ENCODE peak calls at places on chromosome 17, in eight cellular contexts. One of them, this sample, is unnamed.

GRCh38 chr17:35171834-35172233 is 22.4 kb downstream of the SLC35G3 start:
- DNase-seq in cardiac fibroblast: peak; percentile 43
- DNase-seq in sigmoid colon: no peak
- DNase-seq in astrocyte of the cerebellum: no peak
- DNase-seq in PC-9: no peak
- DNase-seq in GM20000: no peak
- DNase-seq in AG09309: no peak
- DNase-seq in nephron progenitor cell: no peak
- DNase-seq in this sample: no peak

GRCh38 chr17:61837175-61838051 is 25.9 kb downstream of the BRIP1 start:
- DNase-seq in cardiac fibroblast: peak; percentile 87
- DNase-seq in sigmoid colon: no peak
- DNase-seq in astrocyte of the cerebellum: peak; percentile 71
- DNase-seq in PC-9: peak; percentile 48
- DNase-seq in GM20000: peak; percentile 32
- DNase-seq in AG09309: peak; percentile 33
- DNase-seq in nephron progenitor cell: peak; percentile 51
- DNase-seq in this sample: peak; percentile 15

GRCh38 chr17:7929158-7930029 is at the start of gene KCNAB3:
- DNase-seq in cardiac fibroblast: peak; percentile 69
- DNase-seq in sigmoid colon: peak; percentile 79
- DNase-seq in astrocyte of the cerebellum: peak; percentile 33
- DNase-seq in PC-9: no peak
- DNase-seq in GM20000: peak; percentile 89
- DNase-seq in AG09309: no peak
- DNase-seq in nephron progenitor cell: peak; percentile 86
- DNase-seq in this sample: no peak

GRCh38 chr17:44757045-44757917 is 1.5 kb upstream of the ADAM11 start:
- DNase-seq in cardiac fibroblast: no peak
- DNase-seq in sigmoid colon: no peak
- DNase-seq in astrocyte of the cerebellum: no peak
- DNase-seq in PC-9: no peak
- DNase-seq in GM20000: no peak
- DNase-seq in AG09309: no peak
- DNase-seq in nephron progenitor cell: no peak
- DNase-seq in this sample: no peak

GRCh38 chr17:20228860-20229259 is 219.7 kb downstream of the SPECC1 start:
- DNase-seq in cardiac fibroblast: peak; percentile 13
- DNase-seq in sigmoid colon: no peak
- DNase-seq in astrocyte of the cerebellum: no peak
- DNase-seq in PC-9: no peak
- DNase-seq in GM20000: no peak
- DNase-seq in AG09309: no peak
- DNase-seq in nephron progenitor cell: no peak
- DNase-seq in this sample: no peak

GRCh38 chr17:489758-490329 is 137.2 kb upstream of the RPH3AL start:
- DNase-seq in cardiac fibroblast: peak; percentile 32
- DNase-seq in sigmoid colon: peak; percentile 74
- DNase-seq in astrocyte of the cerebellum: no peak
- DNase-seq in PC-9: peak; percentile 16
- DNase-seq in GM20000: peak; percentile 65
- DNase-seq in AG09309: no peak
- DNase-seq in nephron progenitor cell: peak; percentile 47
- DNase-seq in this sample: peak; percentile 16

GRCh38 chr17:40582328-40582901 is 17.1 kb upstream of the CCR7 start:
- DNase-seq in cardiac fibroblast: no peak
- DNase-seq in sigmoid colon: no peak
- DNase-seq in astrocyte of the cerebellum: no peak
- DNase-seq in PC-9: peak; percentile 43
- DNase-seq in GM20000: peak; percentile 56
- DNase-seq in AG09309: no peak
- DNase-seq in nephron progenitor cell: no peak
- DNase-seq in this sample: no peak

GRCh38 chr17:48624544-48625501 is 1.3 kb downstream of the HOXB9 start:
- DNase-seq in cardiac fibroblast: no peak
- DNase-seq in sigmoid colon: no peak
- DNase-seq in astrocyte of the cerebellum: no peak
- DNase-seq in PC-9: no peak
- DNase-seq in GM20000: no peak
- DNase-seq in AG09309: no peak
- DNase-seq in nephron progenitor cell: no peak
- DNase-seq in this sample: no peak

GRCh38 chr17:61753696-61754095 is 109.6 kb downstream of the BRIP1 start:
- DNase-seq in cardiac fibroblast: no peak
- DNase-seq in sigmoid colon: no peak
- DNase-seq in astrocyte of the cerebellum: no peak
- DNase-seq in PC-9: no peak
- DNase-seq in GM20000: no peak
- DNase-seq in AG09309: no peak
- DNase-seq in nephron progenitor cell: no peak
- DNase-seq in this sample: no peak

GRCh38 chr17:49067163-49067562 is 65.4 kb upstream of the B4GALNT2 start:
- DNase-seq in cardiac fibroblast: no peak
- DNase-seq in sigmoid colon: no peak
- DNase-seq in astrocyte of the cerebellum: no peak
- DNase-seq in PC-9: no peak
- DNase-seq in GM20000: no peak
- DNase-seq in AG09309: no peak
- DNase-seq in nephron progenitor cell: no peak
- DNase-seq in this sample: no peak

GRCh38 chr17:79870540-79870939 is 31.3 kb upstream of the CBX4 start:
- DNase-seq in cardiac fibroblast: no peak
- DNase-seq in sigmoid colon: no peak
- DNase-seq in astrocyte of the cerebellum: no peak
- DNase-seq in PC-9: no peak
- DNase-seq in GM20000: no peak
- DNase-seq in AG09309: no peak
- DNase-seq in nephron progenitor cell: no peak
- DNase-seq in this sample: no peak

GRCh38 chr17:52170963-52171572 is 12.6 kb upstream of the CA10 start:
- DNase-seq in cardiac fibroblast: peak; percentile 5
- DNase-seq in sigmoid colon: no peak
- DNase-seq in astrocyte of the cerebellum: no peak
- DNase-seq in PC-9: peak; percentile 9
- DNase-seq in GM20000: no peak
- DNase-seq in AG09309: no peak
- DNase-seq in nephron progenitor cell: peak; percentile 50
- DNase-seq in this sample: peak; percentile 19

GRCh38 chr17:37725601-37726146 is 19.2 kb downstream of the HNF1B start:
- DNase-seq in cardiac fibroblast: no peak
- DNase-seq in sigmoid colon: no peak
- DNase-seq in astrocyte of the cerebellum: no peak
- DNase-seq in PC-9: no peak
- DNase-seq in GM20000: no peak
- DNase-seq in AG09309: no peak
- DNase-seq in nephron progenitor cell: no peak
- DNase-seq in this sample: no peak

GRCh38 chr17:29789186-29790170 is 140.6 kb downstream of the SSH2 start:
- DNase-seq in cardiac fibroblast: no peak
- DNase-seq in sigmoid colon: no peak
- DNase-seq in astrocyte of the cerebellum: no peak
- DNase-seq in PC-9: no peak
- DNase-seq in GM20000: no peak
- DNase-seq in AG09309: no peak
- DNase-seq in nephron progenitor cell: no peak
- DNase-seq in this sample: no peak

GRCh38 chr17:42655528-42655927 is 3.6 kb upstream of the TUBG2 start:
- DNase-seq in cardiac fibroblast: peak; percentile 19
- DNase-seq in sigmoid colon: no peak
- DNase-seq in astrocyte of the cerebellum: peak; percentile 84
- DNase-seq in PC-9: no peak
- DNase-seq in GM20000: no peak
- DNase-seq in AG09309: no peak
- DNase-seq in nephron progenitor cell: no peak
- DNase-seq in this sample: no peak

GRCh38 chr17:55676274-55676673 is 46.4 kb downstream of the TMEM100 start:
- DNase-seq in cardiac fibroblast: no peak
- DNase-seq in sigmoid colon: no peak
- DNase-seq in astrocyte of the cerebellum: no peak
- DNase-seq in PC-9: no peak
- DNase-seq in GM20000: no peak
- DNase-seq in AG09309: no peak
- DNase-seq in nephron progenitor cell: no peak
- DNase-seq in this sample: no peak

GRCh38 chr17:45854209-45854608 is 9.5 kb downstream of the SPPL2C start:
- DNase-seq in cardiac fibroblast: no peak
- DNase-seq in sigmoid colon: no peak
- DNase-seq in astrocyte of the cerebellum: no peak
- DNase-seq in PC-9: no peak
- DNase-seq in GM20000: no peak
- DNase-seq in AG09309: no peak
- DNase-seq in nephron progenitor cell: no peak
- DNase-seq in this sample: no peak

DNA sequence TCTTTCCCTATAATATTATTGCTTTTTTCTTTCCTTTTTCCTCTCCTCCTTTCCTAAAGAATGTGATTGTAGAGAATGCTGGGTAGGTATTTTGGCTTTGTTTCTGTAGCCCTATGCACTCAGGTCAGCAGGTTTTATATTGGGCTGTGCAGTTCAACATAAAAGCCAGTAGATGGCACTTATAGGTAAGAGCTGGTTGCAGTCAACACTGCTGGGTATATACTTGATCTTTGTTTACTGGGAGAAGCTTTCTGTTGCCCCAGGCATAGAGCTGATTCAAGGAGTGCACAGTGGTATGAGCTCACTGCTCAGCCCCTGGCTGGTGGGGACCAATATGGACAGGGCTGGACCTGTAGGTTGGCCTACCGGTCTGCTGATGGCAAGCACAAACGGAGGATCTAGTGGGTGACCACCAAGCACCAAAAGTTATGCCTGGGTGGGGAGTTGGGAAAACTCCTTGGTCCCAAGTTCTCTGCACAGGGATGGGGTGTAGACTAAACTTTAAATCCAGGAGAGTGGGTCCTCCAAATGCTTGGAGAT is 378.9 kb downstream of the PMP22 start:
- DNase-seq in cardiac fibroblast: peak; percentile 35
- DNase-seq in sigmoid colon: no peak
- DNase-seq in astrocyte of the cerebellum: no peak
- DNase-seq in PC-9: no peak
- DNase-seq in GM20000: no peak
- DNase-seq in AG09309: no peak
- DNase-seq in nephron progenitor cell: no peak
- DNase-seq in this sample: no peak
- TF ChIP-seq CTCF in cardiac fibroblast: peak; percentile 41
- TF ChIP-seq CTCF in sigmoid colon: no peak
- TF ChIP-seq CTCF in astrocyte of the cerebellum: peak; percentile 9
- TF ChIP-seq CTCF in PC-9: peak; percentile 40
- TF ChIP-seq CTCF in GM20000: no peak
- TF ChIP-seq CTCF in AG09309: peak; percentile 21
- TF ChIP-seq CTCF in nephron progenitor cell: no peak
- TF ChIP-seq CTCF in this sample: peak; percentile 15

DNA sequence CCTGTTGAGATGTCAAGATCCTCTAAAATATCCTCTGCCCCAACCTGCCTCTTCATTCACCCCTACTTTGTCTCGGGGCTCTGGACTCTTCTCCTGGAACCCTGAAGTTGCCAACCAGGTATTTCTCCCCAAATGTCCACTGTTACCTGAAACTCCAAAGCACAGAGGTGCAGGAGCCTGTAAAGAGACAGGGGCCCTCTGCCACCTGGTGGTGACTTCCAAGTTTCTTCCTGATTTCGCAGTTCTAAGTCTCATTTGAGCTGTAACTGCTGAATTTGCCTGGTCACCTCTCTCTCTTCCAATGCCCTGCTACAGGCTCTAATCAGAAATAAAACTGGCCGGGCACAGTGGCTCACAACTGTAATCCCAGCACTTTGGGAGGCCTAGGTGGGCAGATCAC is 77.1 kb upstream of the RCVRN start:
- DNase-seq in cardiac fibroblast: no peak
- DNase-seq in sigmoid colon: peak; percentile 11
- DNase-seq in astrocyte of the cerebellum: no peak
- DNase-seq in PC-9: peak; percentile 25
- DNase-seq in GM20000: no peak
- DNase-seq in AG09309: no peak
- DNase-seq in nephron progenitor cell: no peak
- DNase-seq in this sample: no peak
- TF ChIP-seq CTCF in cardiac fibroblast: no peak
- TF ChIP-seq CTCF in sigmoid colon: no peak
- TF ChIP-seq CTCF in astrocyte of the cerebellum: peak; percentile 27
- TF ChIP-seq CTCF in PC-9: peak; percentile 54
- TF ChIP-seq CTCF in GM20000: no peak
- TF ChIP-seq CTCF in AG09309: peak; percentile 9
- TF ChIP-seq CTCF in nephron progenitor cell: peak; percentile 39
- TF ChIP-seq CTCF in this sample: peak; percentile 66

GRCh38 chr17:1890758-1891450 is 61.1 kb downstream of the RPA1 start:
- DNase-seq in cardiac fibroblast: no peak
- DNase-seq in sigmoid colon: no peak
- DNase-seq in astrocyte of the cerebellum: no peak
- DNase-seq in PC-9: no peak
- DNase-seq in GM20000: no peak
- DNase-seq in AG09309: no peak
- DNase-seq in nephron progenitor cell: no peak
- DNase-seq in this sample: no peak

GRCh38 chr17:1882836-1883235 is 53.0 kb downstream of the RPA1 start:
- DNase-seq in cardiac fibroblast: peak; percentile 59
- DNase-seq in sigmoid colon: no peak
- DNase-seq in astrocyte of the cerebellum: no peak
- DNase-seq in PC-9: peak; percentile 25
- DNase-seq in GM20000: peak; percentile 47
- DNase-seq in AG09309: no peak
- DNase-seq in nephron progenitor cell: peak; percentile 25
- DNase-seq in this sample: no peak

GRCh38 chr17:1883536-1883935 is 53.7 kb downstream of the RPA1 start:
- DNase-seq in cardiac fibroblast: no peak
- DNase-seq in sigmoid colon: no peak
- DNase-seq in astrocyte of the cerebellum: no peak
- DNase-seq in PC-9: no peak
- DNase-seq in GM20000: no peak
- DNase-seq in AG09309: no peak
- DNase-seq in nephron progenitor cell: no peak
- DNase-seq in this sample: no peak

DNA sequence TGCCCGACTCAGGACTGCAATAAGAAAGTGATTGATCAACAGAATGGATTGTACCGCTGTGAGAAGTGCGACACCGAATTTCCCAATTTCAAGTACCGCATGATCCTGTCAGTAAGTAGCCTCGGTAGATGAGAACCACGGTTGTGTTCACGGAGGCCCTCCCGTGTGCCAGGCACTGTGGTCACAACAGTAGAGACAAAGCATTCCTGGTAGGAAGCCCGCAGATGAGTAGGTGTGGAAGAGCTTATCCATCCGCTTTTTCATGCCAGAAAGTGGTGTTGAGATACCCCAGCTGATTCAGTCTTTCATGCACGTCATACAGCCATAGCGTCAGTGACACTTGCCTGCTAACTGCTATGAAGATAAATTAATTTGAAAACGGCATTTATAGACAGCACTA is 58.9 kb downstream of the RPA1 start:
- DNase-seq in cardiac fibroblast: no peak
- DNase-seq in sigmoid colon: no peak
- DNase-seq in astrocyte of the cerebellum: no peak
- DNase-seq in PC-9: no peak
- DNase-seq in GM20000: no peak
- DNase-seq in AG09309: no peak
- DNase-seq in nephron progenitor cell: no peak
- DNase-seq in this sample: no peak
- TF ChIP-seq CTCF in cardiac fibroblast: no peak
- TF ChIP-seq CTCF in sigmoid colon: no peak
- TF ChIP-seq CTCF in astrocyte of the cerebellum: no peak
- TF ChIP-seq CTCF in PC-9: no peak
- TF ChIP-seq CTCF in GM20000: no peak
- TF ChIP-seq CTCF in AG09309: no peak
- TF ChIP-seq CTCF in nephron progenitor cell: no peak
- TF ChIP-seq CTCF in this sample: no peak

GRCh38 chr17:2707721-2708584 is 3.6 kb downstream of the CLUH start:
- DNase-seq in cardiac fibroblast: no peak
- DNase-seq in sigmoid colon: peak; percentile 74
- DNase-seq in astrocyte of the cerebellum: no peak
- DNase-seq in PC-9: no peak
- DNase-seq in GM20000: no peak
- DNase-seq in AG09309: no peak
- DNase-seq in nephron progenitor cell: peak; percentile 58
- DNase-seq in this sample: no peak
- TF ChIP-seq CTCF in cardiac fibroblast: peak; percentile 38
- TF ChIP-seq CTCF in sigmoid colon: no peak
- TF ChIP-seq CTCF in astrocyte of the cerebellum: peak; percentile 39
- TF ChIP-seq CTCF in PC-9: peak; percentile 49
- TF ChIP-seq CTCF in GM20000: peak; percentile 33
- TF ChIP-seq CTCF in AG09309: peak; percentile 49
- TF ChIP-seq CTCF in nephron progenitor cell: peak; percentile 45
- TF ChIP-seq CTCF in this sample: peak; percentile 52

This sample was measured in progenitor cell of endocrine pancreas.